ENCODE peak calls at places on chromosomes 13 and 19, in five cellular contexts. D is Peyer's patch; F is body of pancreas; T is CD8-positive, alpha-beta memory T cell; M is GM23248. H is an unnamed sample.

GRCh38 chr19:53865918-53866696 is 1.6 kb upstream of the MYADM start:
- DNase-seq in D (peak; percentile 37), F (peak; percentile 35), T (peak; percentile 76), M (peak; percentile 95), H (peak; percentile 79)

GRCh38 chr19:16588089-16588823 is 16.0 kb upstream of the SLC35E1 start:
- DNase-seq in D (peak; percentile 91), F (peak; percentile 40), T (peak; percentile 73), M (no peak), H (no peak)

GRCh38 chr13:60094385-60095088 is 69.2 kb downstream of the DIAPH3 start:
- DNase-seq in D (no peak), F (no peak), T (no peak), M (no peak), H (no peak)

GRCh38 chr19:35346193-35347052 is 1.3 kb upstream of the FFAR1 start:
- DNase-seq in D (peak; percentile 76), F (peak; percentile 10), T (peak; percentile 64), M (no peak), H (no peak)

GRCh38 chr13:59801107-59801880 is 362.4 kb downstream of the DIAPH3 start:
- DNase-seq in D (no peak), F (no peak), T (no peak), M (no peak), H (no peak)

GRCh38 chr19:5091576-5092215 is 122.8 kb downstream of the KDM4B start:
- DNase-seq in D (no peak), F (no peak), T (no peak), M (peak; percentile 10), H (no peak)

GRCh38 chr13:24605923-24606372 is 74.3 kb upstream of the ATP12A start:
- DNase-seq in D (no peak), F (peak; percentile 22), T (peak; percentile 34), M (peak; percentile 58), H (no peak)

GRCh38 chr19:34962281-34962944 is 1.6 kb downstream of the ZNF792 start:
- DNase-seq in D (no peak), F (no peak), T (peak; percentile 40), M (no peak), H (no peak)

GRCh38 chr13:92842145-92842544 is 384.5 kb upstream of the GPC6 start:
- DNase-seq in D (no peak), F (no peak), T (no peak), M (peak; percentile 70), H (no peak)

DNA sequence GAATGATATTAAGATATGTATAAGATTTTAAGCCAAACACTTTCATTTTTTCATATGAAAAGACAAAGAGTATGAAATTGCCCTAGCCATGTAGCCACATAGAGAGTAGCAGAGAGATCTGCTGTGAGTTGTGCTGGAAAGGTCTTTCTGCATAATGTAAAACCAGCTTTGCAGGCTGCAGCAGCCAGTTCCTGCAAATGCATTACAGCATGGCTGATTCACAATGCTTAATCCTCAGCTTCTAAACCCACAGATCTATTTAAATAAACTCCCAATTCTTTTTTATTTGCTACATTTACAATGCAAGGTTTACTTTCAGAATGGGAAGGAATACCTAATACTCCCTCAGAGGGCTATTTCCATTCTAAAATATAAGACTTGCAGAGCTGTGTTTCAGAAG is 185.6 kb upstream of the STARD13 start:
- DNase-seq in D (no peak), F (no peak), T (no peak), M (no peak), H (no peak)
- H3K4me1 ChIP-seq in D (no peaks in the 10 kb centered on the region), F (no peaks in the 10 kb centered on the region), T (no peaks in the 10 kb centered on the region), M (no peaks in the 10 kb centered on the region), H (no peaks in the 10 kb centered on the region)

GRCh38 chr19:39341122-39341719 is 1.0 kb upstream of the SAMD4B start:
- DNase-seq in D (peak; percentile 24), F (peak; percentile 38), T (no peak), M (peak; percentile 61), H (no peak)
- H3K4me1 ChIP-seq in D (peaks cover 7% of the 10 kb centered on the region), F (peaks cover 41% of the 10 kb centered on the region), T (peaks cover 59% of the 10 kb centered on the region), M (peaks cover 32% of the 10 kb centered on the region), H (peaks cover 8% of the 10 kb centered on the region)

DNA sequence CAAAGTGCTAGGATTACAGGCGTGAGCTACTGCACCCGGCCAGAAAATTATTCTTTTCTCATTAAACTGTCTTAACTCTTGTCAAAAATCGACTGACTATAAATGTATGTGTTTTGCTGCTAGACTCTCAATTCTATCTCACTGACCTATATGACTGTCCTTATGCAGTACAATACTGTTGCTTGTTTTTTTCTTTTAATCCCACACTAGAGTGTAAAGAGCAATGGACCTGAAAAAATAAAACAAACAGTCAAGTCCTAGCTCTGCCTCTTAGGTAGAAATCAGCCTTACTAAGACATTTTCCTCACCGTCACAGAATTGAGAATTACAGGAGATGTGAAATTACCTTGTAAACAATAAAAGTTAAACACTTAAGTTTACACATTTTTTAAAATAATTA is 35.1 kb downstream of the INTS6 start:
- DNase-seq in D (no peak), F (no peak), T (no peak), M (no peak), H (no peak)
- H3K4me1 ChIP-seq in D (no peaks in the 10 kb centered on the region), F (peaks cover 34% of the 10 kb centered on the region), T (peaks cover 36% of the 10 kb centered on the region), M (no peaks in the 10 kb centered on the region), H (no peaks in the 10 kb centered on the region)

GRCh38 chr19:6276447-6276846 is 3.3 kb downstream of the MLLT1 start:
- DNase-seq in D (peak; percentile 32), F (peak; percentile 28), T (no peak), M (peak; percentile 85), H (no peak)

GRCh38 chr19:6274756-6275155 is 5.0 kb downstream of the MLLT1 start:
- DNase-seq in D (no peak), F (no peak), T (no peak), M (peak; percentile 38), H (no peak)

GRCh38 chr19:6272913-6273600 is 6.7 kb downstream of the MLLT1 start:
- DNase-seq in D (no peak), F (no peak), T (no peak), M (no peak), H (no peak)

GRCh38 chr19:6273701-6274601 is 5.8 kb downstream of the MLLT1 start:
- DNase-seq in D (peak; percentile 28), F (peak; percentile 77), T (no peak), M (peak; percentile 99), H (no peak)

GRCh38 chr19:6275170-6275744 is 4.5 kb downstream of the MLLT1 start:
- DNase-seq in D (no peak), F (no peak), T (no peak), M (no peak), H (no peak)
- H3K4me1 ChIP-seq in D (peaks cover 17% of the 10 kb centered on the region), F (peaks cover 90% of the 10 kb centered on the region), T (peaks cover 9% of the 10 kb centered on the region), M (peaks cover 79% of the 10 kb centered on the region), H (peaks cover 43% of the 10 kb centered on the region)